ENCODE peak calls at places on chromosomes 4 and X, in seven cellular contexts. Q is AG20443; K is Kasumi-1; X is activated CD4-positive, alpha-beta T cell treated with anti-CD3 and anti-CD28 coated beads, Interleukin-2, amount 50 U/mL, for 1 hour; B is NCI-H460; Y is ecto neural progenitor cell; D is mucosa of gallbladder. J is an unnamed sample.

GRCh38 chr4:48985976-48986653 is at the start of gene CWH43:
- DNase-seq in Q (peak), K (no peak), X (no peak), B (no peak), Y (peak), D (no peak), J (no peak)

GRCh38 chr4:30434656-30435055 is 285.5 kb upstream of the PCDH7 start:
- DNase-seq in Q (no peak), K (no peak), X (no peak), B (no peak), Y (no peak), D (no peak), J (no peak)

GRCh38 chr4:6267573-6267972 is 2.1 kb upstream of the WFS1 start:
- DNase-seq in Q (no peak), K (peak), X (no peak), B (no peak), Y (no peak), D (no peak), J (peak)

GRCh38 chrX:18422886-18423285 is 2.5 kb upstream of the CDKL5 start:
- DNase-seq in Q (no peak), K (no peak), X (no peak), B (peak), Y (no peak), D (no peak), J (no peak)

GRCh38 chr4:168587326-168588125 is 90.7 kb downstream of the PALLD start:
- DNase-seq in Q (peak), K (no peak), X (no peak), B (peak), Y (no peak), D (no peak), J (peak)

GRCh38 chr4:74032064-74032463 is 6.4 kb downstream of the CXCL3 start:
- DNase-seq in Q (no peak), K (no peak), X (no peak), B (no peak), Y (no peak), D (no peak), J (peak)

GRCh38 chrX:72258174-72258573 is 18.9 kb downstream of the RPS4X start:
- DNase-seq in Q (peak), K (no peak), X (no peak), B (no peak), Y (no peak), D (no peak), J (peak)

GRCh38 chrX:30577362-30577961 is at the start of gene TASL:
- DNase-seq in Q (no peak), K (peak), X (peak), B (no peak), Y (no peak), D (no peak), J (no peak)

GRCh38 chr4:173167793-173168395 is 717 bp upstream of the GALNT7 start:
- DNase-seq in Q (peak), K (peak), X (peak), B (no peak), Y (no peak), D (peak), J (peak)

GRCh38 chr4:8581094-8581861 is 1.1 kb downstream of the GPR78 start:
- DNase-seq in Q (no peak), K (no peak), X (no peak), B (no peak), Y (no peak), D (no peak), J (no peak)

GRCh38 chr4:55499495-55499894 is 47.2 kb downstream of the CLOCK start:
- DNase-seq in Q (no peak), K (no peak), X (no peak), B (no peak), Y (peak), D (no peak), J (no peak)

GRCh38 chr4:110823251-110823650 is 200.4 kb upstream of the PITX2 start:
- DNase-seq in Q (peak), K (no peak), X (no peak), B (peak), Y (no peak), D (no peak), J (no peak)

GRCh38 chrX:45850197-45850774 is 649.6 kb upstream of the DIPK2B start:
- DNase-seq in Q (no peak), K (no peak), X (peak), B (no peak), Y (peak), D (no peak), J (no peak)

GRCh38 chr4:16785800-16786527 is 112.5 kb downstream of the LDB2 start:
- DNase-seq in Q (peak), K (no peak), X (no peak), B (no peak), Y (no peak), D (no peak), J (peak)

GRCh38 chr4:140755811-140756291 is 334 bp downstream of the TBC1D9 start:
- DNase-seq in Q (peak), K (peak), X (no peak), B (no peak), Y (peak), D (peak), J (peak)

GRCh38 chr4:57614533-57614932 is 504.3 kb upstream of the IGFBP7 start:
- DNase-seq in Q (no peak), K (no peak), X (no peak), B (no peak), Y (no peak), D (no peak), J (no peak)

GRCh38 chr4:52038109-52038912 is at the start of gene SGCB:
- DNase-seq in Q (peak), K (peak), X (peak), B (peak), Y (peak), D (peak), J (peak)

GRCh38 chrX:150730719-150731118 is 37.5 kb downstream of the MTMR1 start:
- DNase-seq in Q (peak), K (no peak), X (no peak), B (no peak), Y (no peak), D (no peak), J (peak)

GRCh38 chr4:3111461-3111860 is 37.0 kb downstream of the HTT start:
- DNase-seq in Q (no peak), K (no peak), X (no peak), B (no peak), Y (no peak), D (no peak), J (peak)

GRCh38 chrX:109714340-109714958 is 18.6 kb downstream of the ACSL4 start:
- DNase-seq in Q (peak), K (no peak), X (no peak), B (peak), Y (no peak), D (no peak), J (peak)

GRCh38 chrX:79259073-79259689 is 108.0 kb downstream of the ITM2A start:
- DNase-seq in Q (no peak), K (peak), X (peak), B (no peak), Y (no peak), D (no peak), J (no peak)

GRCh38 chrX:77597090-77597489 is 149.9 kb downstream of the FGF16 start:
- DNase-seq in Q (peak), K (peak), X (no peak), B (peak), Y (no peak), D (no peak), J (peak)

GRCh38 chr4:55989716-55990115 is 41.0 kb downstream of the CEP135 start:
- DNase-seq in Q (no peak), K (no peak), X (no peak), B (no peak), Y (no peak), D (no peak), J (no peak)

GRCh38 chr4:89838005-89838404 is 1.0 kb upstream of the SNCA start:
- DNase-seq in Q (peak), K (peak), X (no peak), B (no peak), Y (peak), D (no peak), J (peak)

GRCh38 chr4:169379688-169380087 is 108.9 kb upstream of the SH3RF1 start:
- DNase-seq in Q (no peak), K (no peak), X (no peak), B (no peak), Y (no peak), D (no peak), J (no peak)

GRCh38 chr4:156293657-156294297 is 340.1 kb upstream of the CTSO start:
- DNase-seq in Q (no peak), K (no peak), X (no peak), B (peak), Y (no peak), D (no peak), J (peak)

GRCh38 chr4:149796381-149796780 is 19.3 kb downstream of the IQCM start:
- DNase-seq in Q (no peak), K (no peak), X (no peak), B (no peak), Y (no peak), D (no peak), J (no peak)

GRCh38 chr4:65825121-65825520 is 154.8 kb upstream of the EPHA5 start:
- DNase-seq in Q (no peak), K (no peak), X (no peak), B (peak), Y (no peak), D (no peak), J (peak)

GRCh38 chr4:76622126-76622525 is 187.1 kb downstream of the SHROOM3 start:
- DNase-seq in Q (no peak), K (no peak), X (no peak), B (no peak), Y (no peak), D (no peak), J (no peak)

GRCh38 chr4:115121351-115122043 is 8.1 kb upstream of the NDST4 start:
- DNase-seq in Q (no peak), K (no peak), X (no peak), B (no peak), Y (no peak), D (no peak), J (no peak)

GRCh38 chr4:32569844-32570243 is 1849.7 kb downstream of the PCDH7 start:
- DNase-seq in Q (no peak), K (peak), X (no peak), B (no peak), Y (no peak), D (no peak), J (no peak)

GRCh38 chr4:159071969-159072765 is 30.7 kb upstream of the RAPGEF2 start:
- DNase-seq in Q (no peak), K (no peak), X (no peak), B (no peak), Y (no peak), D (no peak), J (no peak)

GRCh38 chrX:153736871-153737441 is 12.3 kb downstream of the ABCD1 start:
- DNase-seq in Q (no peak), K (no peak), X (no peak), B (no peak), Y (no peak), D (no peak), J (no peak)

GRCh38 chr4:186342582-186342981 is 76.6 kb downstream of the F11 start:
- DNase-seq in Q (no peak), K (no peak), X (no peak), B (no peak), Y (no peak), D (no peak), J (no peak)

GRCh38 chrX:77014655-77015377 is 432.4 kb upstream of the FGF16 start:
- DNase-seq in Q (no peak), K (no peak), X (no peak), B (no peak), Y (peak), D (no peak), J (no peak)

GRCh38 chr4:109067509-109068205 is 234.8 kb downstream of the COL25A1 start:
- DNase-seq in Q (peak), K (no peak), X (no peak), B (no peak), Y (no peak), D (no peak), J (peak)

GRCh38 chr4:120331486-120332281 is 265.0 kb upstream of the MAD2L1 start:
- DNase-seq in Q (no peak), K (no peak), X (no peak), B (no peak), Y (no peak), D (no peak), J (no peak)

GRCh38 chr4:153112071-153112460 is 92.2 kb upstream of the TRIM2 start:
- DNase-seq in Q (no peak), K (no peak), X (peak), B (no peak), Y (no peak), D (no peak), J (no peak)

GRCh38 chr4:169915545-169915944 is 110.7 kb downstream of the MFAP3L start:
- DNase-seq in Q (no peak), K (no peak), X (no peak), B (no peak), Y (no peak), D (no peak), J (no peak)